ENCODE peak calls at places on chromosome 14, in four cellular contexts. C is colonic mucosa; M is CD4-positive, alpha-beta memory T cell; L is progenitor cell of endocrine pancreas. D is an unnamed sample.

GRCh38 chr14:64347748-64348147 is 40.4 kb upstream of the MTHFD1 start:
- DNase-seq in C (no peak), M (no peak), L (no peak), D (no peak)

GRCh38 chr14:102464846-102465341 is 44.7 kb downstream of the ANKRD9 start:
- DNase-seq in C (peak), M (no peak), L (no peak), D (no peak)

GRCh38 chr14:72332054-72332453 is 399.8 kb downstream of the RGS6 start:
- DNase-seq in C (no peak), M (no peak), L (no peak), D (no peak)

GRCh38 chr14:94115068-94115591 is 4.6 kb downstream of the IFI27 start:
- DNase-seq in C (peak), M (no peak), L (no peak), D (no peak)

GRCh38 chr14:63276016-63276415 is 42.7 kb downstream of the GPHB5 start:
- DNase-seq in C (no peak), M (no peak), L (no peak), D (no peak)

GRCh38 chr14:38880643-38881567 is 222.1 kb downstream of the SEC23A start:
- DNase-seq in C (no peak), M (no peak), L (no peak), D (no peak)

GRCh38 chr14:54652188-54652889 is 85.4 kb downstream of the SAMD4A start:
- DNase-seq in C (peak), M (no peak), L (no peak), D (no peak)

GRCh38 chr14:105765893-105766614 is 239.7 kb downstream of the TMEM121 start:
- DNase-seq in C (no peak), M (no peak), L (no peak), D (no peak)

GRCh38 chr14:90060312-90060964 is 1.4 kb upstream of the KCNK13 start:
- DNase-seq in C (peak), M (peak), L (peak), D (no peak)